ENCODE peak calls at places on chromosomes 16 and 17, in eight cellular contexts. T, Y, I, B, N, F, K and D are unnamed samples.

GRCh38 chr17:56167491-56167890 is 14.2 kb downstream of the ANKFN1 start:
- DNase-seq in F (no peak), T (no peak), Y (no peak), B (no peak), K (no peak), I (no peak), N (no peak), D (no peak)

GRCh38 chr16:2483160-2483559 is 8.2 kb downstream of the TBC1D24 start:
- DNase-seq in K (no peak), F (no peak), B (no peak), I (no peak), T (no peak), Y (no peak), N (no peak), D (no peak)

GRCh38 chr17:30093463-30094147 is 23.0 kb upstream of the NSRP1 start:
- DNase-seq in Y (peak; percentile 81), F (peak; percentile 79), I (no peak), T (no peak), N (peak; percentile 65), B (peak; percentile 43), K (no peak), D (peak; percentile 67)

GRCh38 chr17:59329558-59330313 is 1.7 kb upstream of the YPEL2 start:
- DNase-seq in T (peak; percentile 52), I (peak; percentile 36), Y (peak; percentile 59), K (peak; percentile 72), N (peak; percentile 76), F (peak; percentile 93), B (peak; percentile 71), D (peak; percentile 63)

GRCh38 chr17:80984749-80985148 is 6.9 kb upstream of the CHMP6 start:
- DNase-seq in Y (no peak), B (no peak), K (peak; percentile 63), F (peak; percentile 74), N (no peak), I (peak; percentile 57), T (no peak), D (no peak)

GRCh38 chr16:75764154-75764768 is 38.0 kb upstream of the CPHXL start:
- DNase-seq in T (peak; percentile 44), Y (peak; percentile 51), I (peak; percentile 5), N (peak; percentile 83), K (peak; percentile 43), F (peak; percentile 79), B (peak; percentile 75), D (peak; percentile 43)

GRCh38 chr17:66455022-66455547 is 152.7 kb downstream of the PRKCA start:
- DNase-seq in Y (no peak), N (no peak), B (no peak), T (no peak), I (no peak), K (no peak), F (no peak), D (no peak)

GRCh38 chr17:39634384-39634871 is 2.5 kb upstream of the STARD3 start:
- DNase-seq in B (no peak), Y (no peak), K (no peak), T (no peak), F (peak; percentile 68), I (no peak), N (no peak), D (no peak)

GRCh38 chr16:20904507-20905079 is 4.0 kb downstream of the LYRM1 start:
- DNase-seq in I (no peak), B (peak; percentile 64), N (no peak), T (no peak), F (no peak), K (no peak), Y (no peak), D (no peak)

GRCh38 chr17:82941021-82942001 is 101.5 kb upstream of the ZNF750 start:
- DNase-seq in N (peak; percentile 40), Y (no peak), K (peak; percentile 12), T (peak; percentile 25), F (no peak), I (no peak), B (no peak), D (no peak)

GRCh38 chr17:70810609-70811008 is 641.3 kb downstream of the KCNJ2 start:
- DNase-seq in Y (no peak), N (no peak), I (no peak), B (no peak), K (no peak), F (no peak), T (no peak), D (no peak)

GRCh38 chr17:8125196-8125946 is 1.5 kb upstream of the HES7 start:
- DNase-seq in N (peak; percentile 93), F (peak; percentile 84), K (peak; percentile 81), Y (peak; percentile 86), B (peak; percentile 89), I (no peak), T (peak; percentile 91), D (peak; percentile 92)

GRCh38 chr17:73968680-73969079 is 234.8 kb upstream of the RPL38 start:
- DNase-seq in I (no peak), N (no peak), Y (no peak), T (no peak), K (no peak), B (no peak), F (no peak), D (no peak)
- TF ChIP-seq CTCF in I (peak; percentile 12), N (no peak), Y (no peak), T (no peak), K (no peak), B (no peak), F (no peak), D (no peak)

GRCh38 chr16:69494993-69495392 is 70.6 kb downstream of the CYB5B start:
- DNase-seq in T (no peak), Y (peak; percentile 43), F (peak; percentile 57), N (no peak), B (no peak), I (peak; percentile 29), K (peak; percentile 53), D (no peak)
- TF ChIP-seq CTCF in T (no peak), Y (peak; percentile 27), F (peak; percentile 59), N (no peak), B (no peak), I (peak; percentile 75), K (peak; percentile 19), D (no peak)

GRCh38 chr16:66381585-66382170 is 15.2 kb downstream of the CDH5 start:
- DNase-seq in N (no peak), B (no peak), K (no peak), I (no peak), T (no peak), F (no peak), Y (no peak), D (no peak)

GRCh38 chr16:66377327-66377723 is 10.8 kb downstream of the CDH5 start:
- DNase-seq in K (no peak), B (peak; percentile 13), T (no peak), F (no peak), I (no peak), N (no peak), Y (no peak), D (no peak)

GRCh38 chr16:66380421-66380820 is 13.9 kb downstream of the CDH5 start:
- DNase-seq in Y (no peak), F (no peak), I (no peak), T (no peak), N (no peak), B (no peak), K (no peak), D (no peak)

GRCh38 chr16:66378739-66379570 is 12.5 kb downstream of the CDH5 start:
- DNase-seq in B (peak; percentile 23), Y (no peak), T (no peak), K (no peak), N (no peak), I (no peak), F (no peak), D (no peak)

DNA sequence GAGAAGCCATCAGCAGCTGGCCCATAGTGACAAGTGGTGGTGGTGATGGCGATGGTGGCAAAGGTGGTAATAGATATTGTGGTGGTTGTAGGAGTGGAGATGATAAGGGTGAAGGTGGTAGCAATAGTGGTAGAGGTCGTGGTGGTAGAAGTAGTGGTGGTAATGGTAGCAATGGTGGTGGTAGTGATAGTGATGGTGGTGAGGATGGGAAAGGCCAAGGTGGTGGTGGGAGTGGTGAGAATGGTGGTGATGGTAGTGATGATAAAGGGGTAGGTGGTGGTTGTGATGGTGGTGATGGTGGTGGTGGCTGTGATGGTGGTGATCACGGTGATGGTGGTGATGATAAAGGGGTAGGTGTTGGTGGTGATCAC is 13.1 kb downstream of the CDH5 start:
- DNase-seq in T (no peak), Y (no peak), I (no peak), B (peak; percentile 2), F (no peak), K (no peak), N (no peak), D (no peak)
- TF ChIP-seq CTCF in T (no peak), Y (no peak), I (no peak), B (no peak), F (no peak), K (no peak), N (no peak), D (no peak)

GRCh38 chr17:57988301-57989010 is 402 bp upstream of the VEZF1 start:
- DNase-seq in Y (no peak), K (peak; percentile 75), I (no peak), F (no peak), B (peak; percentile 70), N (peak; percentile 84), T (no peak), D (no peak)
- TF ChIP-seq CTCF in Y (no peak), K (no peak), I (no peak), F (no peak), B (no peak), N (no peak), T (no peak), D (no peak)

DNA sequence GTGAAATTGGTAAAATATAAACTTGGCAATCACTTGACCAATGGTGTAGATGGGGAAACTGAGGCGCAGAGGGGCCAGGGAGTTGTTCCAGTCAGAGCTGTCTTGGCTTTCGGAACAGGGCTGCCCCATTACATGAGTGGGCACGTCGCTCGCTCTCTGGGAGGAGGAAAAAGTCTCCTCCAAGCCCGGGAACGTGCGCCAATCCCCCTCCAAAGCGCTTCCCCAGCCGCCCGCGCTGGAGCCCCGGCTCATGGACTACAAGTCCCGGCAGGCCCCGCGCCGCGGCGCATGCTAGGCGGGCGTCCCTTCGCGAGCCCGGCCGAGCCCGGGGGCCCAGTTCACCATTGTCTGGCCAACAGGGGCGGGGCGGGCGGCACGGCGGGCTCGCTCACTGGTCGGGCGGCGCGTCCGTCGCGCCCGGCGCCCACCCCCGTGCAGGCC is 294 bp upstream of the LLGL1 start:
- DNase-seq in I (peak; percentile 85), T (peak; percentile 97), F (peak; percentile 100), K (peak; percentile 98), N (peak; percentile 98), Y (peak; percentile 99), B (peak; percentile 95), D (peak; percentile 99)
- TF ChIP-seq CTCF in I (no peak), T (no peak), F (no peak), K (no peak), N (no peak), Y (no peak), B (no peak), D (no peak)

DNA sequence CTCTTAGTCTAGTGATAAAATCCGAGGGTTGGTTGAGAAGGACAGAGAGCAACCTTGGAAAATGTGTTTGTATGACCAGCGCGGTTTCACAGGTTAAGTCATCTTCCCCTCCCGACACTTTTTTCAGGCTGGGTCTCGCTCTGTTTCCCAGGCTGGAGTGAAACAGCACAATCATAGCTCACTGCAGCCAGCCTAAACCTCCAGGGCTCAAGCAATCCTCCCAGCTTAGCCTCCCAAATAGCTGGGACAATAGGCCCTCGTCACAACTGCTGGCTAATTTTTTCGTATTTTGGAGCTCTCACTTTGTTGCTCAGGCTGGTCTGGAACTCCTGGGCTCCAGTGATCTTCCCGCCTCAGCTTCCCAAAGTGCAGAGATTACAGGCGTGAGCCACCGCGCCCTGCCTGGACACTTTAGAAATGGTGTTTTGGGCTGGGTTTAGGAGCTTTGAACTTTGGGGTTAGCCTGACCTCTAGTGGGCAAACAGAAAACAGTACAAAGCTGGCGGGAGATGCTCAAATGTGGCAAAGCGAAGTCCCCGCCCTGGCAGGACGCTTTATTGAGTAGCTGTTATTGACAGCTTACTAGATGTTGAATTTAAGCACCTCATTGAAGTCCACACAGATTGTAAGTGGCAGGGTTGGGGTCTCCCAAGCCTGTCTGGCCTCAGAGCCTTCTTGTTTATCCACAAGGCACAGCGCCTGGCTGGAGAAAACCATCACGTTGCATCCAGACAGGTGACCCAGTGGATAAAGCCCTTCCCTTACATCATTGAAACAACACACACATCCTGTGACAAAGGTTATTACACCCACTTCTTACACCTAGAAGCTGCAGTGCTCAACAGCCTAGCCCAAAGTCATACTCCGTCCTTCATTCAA is 34.7 kb upstream of the RBBP6 start:
- DNase-seq in B (peak; percentile 76), K (peak; percentile 33), F (peak; percentile 78), I (peak; percentile 38), Y (peak; percentile 66), T (peak; percentile 47), N (peak; percentile 72), D (peak; percentile 65)
- TF ChIP-seq CTCF in B (peak; percentile 87), K (peak; percentile 74), F (peak; percentile 82), I (peak; percentile 58), Y (peak; percentile 87), T (peak; percentile 71), N (peak; percentile 53), D (peak; percentile 72)